ENCODE peak calls at places on chromosomes 16 and 17, in five cellular contexts. B is Caco-2; C is uterus; K is right atrium auricular region; X is CD8-positive, alpha-beta memory T cell. O is an unnamed sample.

GRCh38 chr16:8795096-8795495 is 2.3 kb downstream of the TMEM186 start:
- DNase-seq in B (no peak), X (no peak), C (no peak), K (no peak), O (no peak)

GRCh38 chr17:82390015-82390859 is 18.7 kb downstream of the UTS2R start:
- DNase-seq in C (no peak), K (no peak), X (no peak), B (no peak), O (no peak)

GRCh38 chr17:44108440-44109311 is 14.8 kb downstream of the HDAC5 start:
- DNase-seq in X (no peak), C (peak; percentile 94), B (peak; percentile 74), K (peak; percentile 94), O (no peak)

GRCh38 chr16:55040366-55041086 is 109.9 kb downstream of the IRX5 start:
- DNase-seq in C (no peak), K (peak; percentile 48), X (no peak), B (no peak), O (no peak)

GRCh38 chr16:569445-570254 is at the start of gene PIGQ:
- DNase-seq in K (peak; percentile 72), B (peak; percentile 69), X (peak; percentile 68), C (peak; percentile 65), O (peak; percentile 68)

GRCh38 chr16:80852261-80852872 is 48.0 kb upstream of the CDYL2 start:
- DNase-seq in B (peak; percentile 57), X (no peak), C (no peak), K (no peak), O (no peak)

GRCh38 chr16:8127096-8127495 is 463.2 kb downstream of the TMEM114 start:
- DNase-seq in B (no peak), K (no peak), C (no peak), X (no peak), O (no peak)

GRCh38 chr17:17205368-17206148 is 575 bp downstream of the PLD6 start:
- DNase-seq in B (peak; percentile 81), X (peak; percentile 42), C (peak; percentile 53), K (no peak), O (peak; percentile 28)

GRCh38 chr16:5024632-5025031 is 9.1 kb downstream of the NAGPA start:
- DNase-seq in X (no peak), B (peak; percentile 16), C (no peak), K (no peak), O (no peak)

GRCh38 chr17:80738020-80738380 is 193.4 kb downstream of the RPTOR start:
- DNase-seq in B (no peak), X (no peak), K (no peak), C (no peak), O (no peak)

GRCh38 chr17:1264196-1264595 is 6.0 kb upstream of the BHLHA9 start:
- DNase-seq in X (no peak), C (no peak), B (no peak), K (no peak), O (no peak)

GRCh38 chr16:78673157-78673556 is 573.7 kb downstream of the WWOX start:
- DNase-seq in C (no peak), B (no peak), K (no peak), X (no peak), O (no peak)

GRCh38 chr17:7839890-7840260 is 5.9 kb downstream of the KDM6B start:
- DNase-seq in C (no peak), B (no peak), K (no peak), X (no peak), O (no peak)

GRCh38 chr16:22240023-22240697 is 34.1 kb downstream of the EEF2K start:
- DNase-seq in K (no peak), B (no peak), C (peak; percentile 56), X (no peak), O (no peak)

GRCh38 chr16:28267356-28267755 is 25.0 kb upstream of the SBK1 start:
- DNase-seq in B (no peak), C (no peak), X (no peak), K (no peak), O (no peak)

GRCh38 chr17:72996791-72997190 is 95.7 kb downstream of the SLC39A11 start:
- DNase-seq in C (no peak), X (no peak), K (no peak), B (no peak), O (no peak)

GRCh38 chr16:52469775-52470174 is 77.2 kb downstream of the TOX3 start:
- DNase-seq in C (no peak), B (no peak), X (no peak), K (no peak), O (no peak)

GRCh38 chr17:17822189-17822978 is 14.4 kb downstream of the SREBF1 start:
- DNase-seq in K (peak; percentile 88), C (peak; percentile 60), X (no peak), B (no peak), O (no peak)

GRCh38 chr16:2156025-2156848 is 655 bp downstream of the TRAF7 start:
- DNase-seq in B (no peak), X (no peak), C (no peak), K (peak; percentile 62), O (no peak)

GRCh38 chr16:85975421-85976100 is 76.6 kb downstream of the IRF8 start:
- DNase-seq in C (no peak), K (no peak), B (peak; percentile 79), X (no peak), O (no peak)

GRCh38 chr17:40843242-40843641 is 20.8 kb upstream of the KRT10 start:
- DNase-seq in K (no peak), C (no peak), B (no peak), X (no peak), O (no peak)

GRCh38 chr17:66711936-66712335 is 123.0 kb upstream of the CACNG5 start:
- DNase-seq in B (peak; percentile 45), C (no peak), K (no peak), X (no peak), O (no peak)

GRCh38 chr16:72658888-72659717 is 388.8 kb downstream of the ZFHX3 start:
- DNase-seq in C (no peak), K (no peak), B (no peak), X (no peak), O (no peak)

GRCh38 chr16:56858375-56858774 is 6.6 kb upstream of the SLC12A3 start:
- DNase-seq in K (no peak), X (no peak), B (no peak), C (no peak), O (no peak)

GRCh38 chr16:23015580-23015979 is 133.7 kb downstream of the USP31 start:
- DNase-seq in X (no peak), C (no peak), K (no peak), B (no peak), O (no peak)

DNA sequence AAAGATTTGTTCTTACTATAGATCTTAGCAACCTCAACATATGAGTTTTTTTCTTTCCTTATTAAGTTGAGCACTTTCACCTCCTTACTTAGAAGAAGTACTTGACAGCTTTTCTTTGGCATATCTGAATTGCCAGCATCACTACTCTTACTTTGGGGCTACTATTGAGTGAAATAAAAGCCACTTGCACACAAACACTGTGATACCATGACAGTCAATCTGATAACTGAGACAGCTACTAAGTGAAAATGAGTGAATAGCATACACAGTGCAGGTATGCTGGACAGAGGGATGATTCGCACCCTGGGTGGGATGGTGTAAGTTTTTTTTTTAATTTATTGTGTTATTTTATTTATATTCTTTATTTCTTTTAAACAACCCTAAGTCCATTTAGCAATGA is 13.5 kb upstream of the TENT4B start:
- DNase-seq in K (no peak), X (no peak), C (no peak), B (no peak), O (no peak)
- H3K9me3 ChIP-seq in K (no peaks in the 10 kb centered on the region), X (no peaks in the 10 kb centered on the region), C (no peaks in the 10 kb centered on the region), B (no peaks in the 10 kb centered on the region), O (no peaks in the 10 kb centered on the region)

GRCh38 chr17:79183221-79184158 is 108.9 kb downstream of the ENGASE start:
- DNase-seq in K (no peak), C (no peak), B (peak; percentile 29), X (no peak), O (no peak)

GRCh38 chr17:79177877-79178276 is 103.3 kb downstream of the ENGASE start:
- DNase-seq in C (no peak), X (no peak), K (no peak), B (no peak), O (no peak)

GRCh38 chr17:79179334-79179733 is 104.7 kb downstream of the ENGASE start:
- DNase-seq in B (no peak), C (no peak), K (no peak), X (no peak), O (no peak)

GRCh38 chr17:79182176-79183160 is 107.8 kb downstream of the ENGASE start:
- DNase-seq in B (no peak), K (no peak), X (no peak), C (no peak), O (no peak)

DNA sequence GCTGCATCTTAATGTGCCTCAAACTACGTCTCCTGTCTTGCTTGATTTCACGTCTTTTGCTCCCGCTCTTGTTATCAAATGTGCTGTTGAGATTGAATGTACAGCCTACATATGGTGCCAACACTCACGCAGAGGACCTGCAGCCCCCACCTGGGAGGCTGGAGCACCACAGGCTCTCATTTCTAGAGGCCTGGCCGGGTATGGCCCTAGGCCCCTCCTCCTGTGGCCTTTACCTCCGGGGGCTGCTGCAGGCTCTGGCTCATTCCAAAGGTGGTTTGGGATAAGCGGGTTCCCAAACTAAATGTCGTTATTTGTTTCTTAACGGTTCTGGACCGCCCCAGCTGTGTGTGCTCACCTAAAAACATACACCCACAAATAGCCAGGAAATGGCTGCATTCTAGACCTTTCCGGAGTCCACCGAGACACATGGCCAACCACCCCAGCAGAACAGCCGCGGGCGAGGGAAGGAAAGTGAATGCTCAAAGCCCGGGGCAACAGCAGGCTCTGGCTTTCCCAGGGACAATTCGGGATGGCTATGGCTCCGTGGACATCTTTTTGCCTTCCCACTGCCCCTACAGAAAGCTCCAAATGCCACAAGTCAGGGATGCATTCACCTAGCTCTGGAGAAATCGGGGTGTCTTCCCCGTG is 105.9 kb downstream of the ENGASE start:
- DNase-seq in B (no peak), X (no peak), C (no peak), K (no peak), O (no peak)
- H3K27me3 ChIP-seq in B (peaks cover 9% of the 10 kb centered on the region), X (peaks cover 4% of the 10 kb centered on the region), C (no peaks in the 10 kb centered on the region), K (peaks cover 3% of the 10 kb centered on the region), O (no peaks in the 10 kb centered on the region)

GRCh38 chr16:84725481-84726078 is 25.8 kb downstream of the USP10 start:
- DNase-seq in K (no peak), C (no peak), B (peak; percentile 29), X (no peak), O (no peak)
- H3K4me1 ChIP-seq in K (no peaks in the 10 kb centered on the region), C (peaks cover 9% of the 10 kb centered on the region), B (peaks cover 56% of the 10 kb centered on the region), X (peaks cover 30% of the 10 kb centered on the region), O (peaks cover 26% of the 10 kb centered on the region)

GRCh38 chr16:83682858-83683235 is 124.9 kb upstream of the HSBP1 start:
- DNase-seq in B (no peak), X (no peak), C (no peak), K (no peak), O (no peak)

GRCh38 chr16:83689385-83689831 is 118.4 kb upstream of the HSBP1 start:
- DNase-seq in B (no peak), X (no peak), K (no peak), C (peak; percentile 17), O (no peak)

GRCh38 chr16:83685615-83686165 is 122.1 kb upstream of the HSBP1 start:
- DNase-seq in C (no peak), X (no peak), B (no peak), K (no peak), O (no peak)

GRCh38 chr16:83682126-83682857 is 125.5 kb upstream of the HSBP1 start:
- DNase-seq in C (no peak), B (no peak), X (no peak), K (no peak), O (no peak)

DNA sequence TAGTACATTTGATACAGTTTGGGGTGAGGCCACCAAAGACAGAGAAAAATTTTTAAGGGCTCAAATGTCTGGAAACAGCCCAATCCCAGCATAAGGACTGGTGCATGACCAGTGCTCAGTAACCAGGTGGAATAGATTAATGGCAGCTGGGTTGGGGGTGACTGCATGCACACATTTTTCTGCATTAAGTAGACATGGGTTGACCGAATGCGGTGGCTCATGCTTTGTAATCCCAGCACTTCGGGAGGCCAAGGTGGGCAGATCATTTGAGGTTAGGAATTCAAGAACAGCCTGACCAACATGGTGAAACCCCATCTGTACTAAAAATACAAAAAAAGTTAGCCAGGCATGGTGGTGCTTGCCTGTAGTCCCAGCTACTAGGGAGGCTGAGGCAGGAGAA is 121.1 kb upstream of the HSBP1 start:
- DNase-seq in C (no peak), B (no peak), K (no peak), X (no peak), O (no peak)
- H3K9me3 ChIP-seq in C (no peaks in the 10 kb centered on the region), B (no peaks in the 10 kb centered on the region), K (no peaks in the 10 kb centered on the region), X (no peaks in the 10 kb centered on the region), O (no peaks in the 10 kb centered on the region)